ENCODE peak calls at places on chromosomes 16 and 17, in four cellular contexts. One of them, this sample, is unnamed.

GRCh38 chr17:6023452-6023851 is 46.7 kb upstream of the WSCD1 start:
- DNase-seq in GM12878: no peak
- DNase-seq in K562: no peak
- DNase-seq in A549: no peak
- DNase-seq in this sample: no peak

GRCh38 chr16:84323626-84324025 is 28.9 kb downstream of the WFDC1 start:
- DNase-seq in K562: no peak
- DNase-seq in A549: no peak
- DNase-seq in GM12878: no peak
- DNase-seq in this sample: no peak

GRCh38 chr17:17342242-17342945 is 39.2 kb downstream of the NT5M start:
- DNase-seq in A549: no peak
- DNase-seq in K562: no peak
- DNase-seq in GM12878: no peak
- DNase-seq in this sample: no peak

GRCh38 chr17:4635823-4636375 is 5.6 kb downstream of the ALOX15 start:
- DNase-seq in A549: no peak
- DNase-seq in K562: no peak
- DNase-seq in GM12878: peak
- DNase-seq in this sample: no peak

GRCh38 chr16:88347656-88348376 is 34.9 kb upstream of the ZNF469 start:
- DNase-seq in A549: no peak
- DNase-seq in GM12878: no peak
- DNase-seq in K562: no peak
- DNase-seq in this sample: no peak

GRCh38 chr17:8946476-8946875 is 19.0 kb downstream of the PIK3R5 start:
- DNase-seq in A549: no peak
- DNase-seq in GM12878: no peak
- DNase-seq in K562: no peak
- DNase-seq in this sample: peak

GRCh38 chr16:84080378-84080777 is 36.4 kb downstream of the MBTPS1 start:
- DNase-seq in A549: no peak
- DNase-seq in GM12878: no peak
- DNase-seq in K562: no peak
- DNase-seq in this sample: no peak

GRCh38 chr17:6823011-6823442 is 8.5 kb downstream of the TEKT1 start:
- DNase-seq in K562: no peak
- DNase-seq in A549: peak
- DNase-seq in GM12878: no peak
- DNase-seq in this sample: peak

GRCh38 chr17:11736613-11737289 is 138.5 kb downstream of the DNAH9 start:
- DNase-seq in K562: peak
- DNase-seq in GM12878: no peak
- DNase-seq in A549: no peak
- DNase-seq in this sample: no peak

GRCh38 chr16:88337538-88337937 is 45.2 kb upstream of the ZNF469 start:
- DNase-seq in GM12878: no peak
- DNase-seq in A549: no peak
- DNase-seq in K562: no peak
- DNase-seq in this sample: no peak

DNA sequence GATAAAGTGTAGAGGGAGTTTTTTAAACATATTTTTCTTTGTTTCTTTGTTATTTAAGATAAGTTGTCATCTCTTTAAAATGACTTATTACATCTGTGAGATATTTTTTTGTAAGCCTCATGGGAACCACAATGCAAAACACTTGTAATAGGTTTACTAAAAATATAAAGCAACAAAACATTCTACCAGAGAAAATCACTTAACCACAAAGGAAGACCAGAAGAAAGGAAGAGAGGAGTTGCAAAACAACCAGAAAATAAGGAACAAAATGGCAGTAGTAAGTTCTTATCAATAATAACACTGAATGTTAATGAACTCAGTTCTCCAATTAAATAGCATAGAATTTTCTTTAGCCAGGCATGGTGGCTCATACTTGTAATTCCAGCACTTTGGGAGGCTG is 22.9 kb downstream of the DHRS7B start:
- DNase-seq in A549: no peak
- DNase-seq in GM12878: no peak
- DNase-seq in K562: no peak
- DNase-seq in this sample: no peak
- TF ChIP-seq ELK1 in A549: no peak
- TF ChIP-seq ELK1 in GM12878: no peak
- TF ChIP-seq ELK1 in K562: no peak
- TF ChIP-seq ELK1 in this sample: no peak

GRCh38 chr17:78716814-78717393 is 65.2 kb downstream of the CYTH1 start:
- DNase-seq in A549: peak
- DNase-seq in K562: no peak
- DNase-seq in GM12878: no peak
- DNase-seq in this sample: peak

GRCh38 chr17:78718575-78719209 is 63.4 kb downstream of the CYTH1 start:
- DNase-seq in GM12878: no peak
- DNase-seq in K562: no peak
- DNase-seq in A549: no peak
- DNase-seq in this sample: no peak

GRCh38 chr17:78715876-78716275 is 66.2 kb downstream of the CYTH1 start:
- DNase-seq in K562: no peak
- DNase-seq in GM12878: no peak
- DNase-seq in A549: no peak
- DNase-seq in this sample: no peak

GRCh38 chr17:78716292-78716691 is 65.8 kb downstream of the CYTH1 start:
- DNase-seq in A549: no peak
- DNase-seq in K562: no peak
- DNase-seq in GM12878: no peak
- DNase-seq in this sample: no peak

GRCh38 chr17:78717431-78717980 is 64.6 kb downstream of the CYTH1 start:
- DNase-seq in K562: no peak
- DNase-seq in A549: peak
- DNase-seq in GM12878: no peak
- DNase-seq in this sample: peak
- TF ChIP-seq ELK1 in K562: no peak
- TF ChIP-seq ELK1 in A549: no peak
- TF ChIP-seq ELK1 in GM12878: no peak
- TF ChIP-seq ELK1 in this sample: no peak

DNA sequence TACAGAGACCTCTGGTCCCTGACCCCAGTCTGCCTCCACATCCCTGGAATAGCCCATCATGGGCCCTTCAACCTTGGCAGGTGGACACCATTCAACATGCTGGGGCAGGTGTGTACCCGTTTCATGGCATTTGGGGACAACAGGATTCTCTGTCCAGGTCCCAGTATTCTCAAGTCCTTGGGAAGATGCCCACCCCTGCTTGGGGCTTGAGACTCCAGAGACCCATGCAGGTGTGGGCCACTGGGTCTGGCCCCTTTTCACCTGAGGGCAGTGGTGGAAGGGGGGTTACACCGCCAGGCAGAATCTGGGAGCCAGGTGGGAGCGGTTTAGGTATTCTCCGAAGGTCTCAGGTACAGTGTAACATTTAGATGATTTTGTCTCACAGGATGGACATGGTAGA is 37.1 kb upstream of the KSR1 start:
- DNase-seq in GM12878: no peak
- DNase-seq in K562: no peak
- DNase-seq in A549: no peak
- DNase-seq in this sample: no peak
- TF ChIP-seq ELK1 in GM12878: no peak
- TF ChIP-seq ELK1 in K562: no peak
- TF ChIP-seq ELK1 in A549: no peak
- TF ChIP-seq ELK1 in this sample: no peak

DNA sequence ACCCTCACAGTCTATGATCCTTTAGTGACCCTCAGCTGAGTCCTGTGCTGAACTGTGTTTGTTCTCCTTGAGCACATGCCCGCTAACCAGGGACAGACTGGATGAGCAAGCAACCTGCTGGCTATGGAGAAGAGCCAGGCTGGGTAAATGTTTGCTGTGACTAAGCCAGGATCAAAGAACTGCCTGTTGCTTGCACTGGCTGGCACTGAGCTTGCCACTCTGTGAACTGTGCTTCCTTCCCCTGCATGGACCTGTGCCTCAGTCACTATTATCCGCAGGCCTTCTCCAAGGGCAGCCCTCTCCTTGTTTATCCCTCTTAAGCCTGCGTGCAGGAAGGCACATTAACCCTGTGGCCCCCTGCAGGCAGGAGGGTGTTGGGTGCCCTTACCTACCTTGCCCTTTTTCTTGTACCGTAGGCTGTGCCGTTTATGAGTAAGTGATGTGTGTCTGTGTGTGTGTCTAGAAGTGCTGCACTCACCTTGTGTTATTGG is 7.4 kb downstream of the PNPO start:
- DNase-seq in K562: no peak
- DNase-seq in A549: peak
- DNase-seq in GM12878: no peak
- DNase-seq in this sample: no peak
- TF ChIP-seq ELK1 in K562: no peak
- TF ChIP-seq ELK1 in A549: no peak
- TF ChIP-seq ELK1 in GM12878: no peak
- TF ChIP-seq ELK1 in this sample: no peak

DNA sequence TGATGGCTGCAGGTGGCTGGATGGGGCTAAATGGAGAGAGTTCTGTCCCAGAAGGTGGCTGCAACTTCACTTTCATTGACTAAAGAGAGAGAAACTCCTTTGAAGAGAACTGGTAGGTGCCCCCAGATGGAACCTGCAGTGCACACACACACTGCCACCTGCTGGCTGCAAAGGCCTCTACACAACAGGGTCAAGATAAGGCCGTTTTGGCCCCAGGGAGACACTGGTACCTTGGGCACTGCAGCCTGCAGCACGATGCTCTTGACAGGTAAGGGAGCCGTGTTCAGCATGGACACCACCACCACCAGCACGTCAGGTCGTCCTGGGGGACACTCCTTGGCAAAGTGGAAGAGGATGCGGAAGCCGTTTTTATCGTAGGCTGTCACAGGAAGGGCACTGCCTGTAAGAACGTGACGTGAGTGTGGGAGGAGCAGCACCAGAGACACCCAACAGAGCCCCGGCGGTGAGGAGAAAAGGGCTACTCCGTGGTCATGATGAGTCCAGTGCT is 22.7 kb downstream of the GGA3 start:
- DNase-seq in A549: peak
- DNase-seq in GM12878: no peak
- DNase-seq in K562: peak
- DNase-seq in this sample: peak
- TF ChIP-seq ELK1 in A549: no peak
- TF ChIP-seq ELK1 in GM12878: no peak
- TF ChIP-seq ELK1 in K562: no peak
- TF ChIP-seq ELK1 in this sample: no peak

DNA sequence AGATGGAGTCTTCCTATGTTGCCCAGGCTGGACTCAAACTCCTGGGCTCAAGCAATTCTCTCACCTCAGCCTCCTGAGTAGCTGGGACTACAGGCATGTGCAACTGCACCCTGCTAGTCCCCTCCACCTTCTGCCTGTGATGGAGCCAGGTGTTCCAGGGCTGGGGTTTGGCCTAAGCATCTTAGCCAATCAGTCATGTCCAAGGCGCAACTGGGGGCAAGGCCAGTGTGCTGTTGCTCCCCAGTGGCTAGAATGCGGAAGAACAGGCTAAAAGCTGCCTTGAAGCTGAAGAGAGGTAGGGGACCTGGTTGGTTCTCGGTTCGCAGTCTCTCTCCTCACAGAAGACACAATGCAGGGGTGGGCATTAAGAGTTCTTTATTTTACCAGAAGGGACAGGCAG is 18.6 kb downstream of the FLOT2 start:
- DNase-seq in GM12878: no peak
- DNase-seq in K562: peak
- DNase-seq in A549: peak
- DNase-seq in this sample: peak
- TF ChIP-seq ELK1 in GM12878: no peak
- TF ChIP-seq ELK1 in K562: no peak
- TF ChIP-seq ELK1 in A549: no peak
- TF ChIP-seq ELK1 in this sample: no peak

GRCh38 chr16:4319454-4319853 is 3.6 kb downstream of the GLIS2 start:
- DNase-seq in GM12878: no peak
- DNase-seq in K562: no peak
- DNase-seq in A549: no peak
- DNase-seq in this sample: no peak

GRCh38 chr16:4322121-4323035 is 6.5 kb downstream of the GLIS2 start:
- DNase-seq in A549: no peak
- DNase-seq in GM12878: no peak
- DNase-seq in K562: no peak
- DNase-seq in this sample: no peak

GRCh38 chr16:4320030-4320429 is 4.2 kb downstream of the GLIS2 start:
- DNase-seq in GM12878: no peak
- DNase-seq in K562: no peak
- DNase-seq in A549: no peak
- DNase-seq in this sample: no peak

GRCh38 chr16:4321286-4322120 is 5.6 kb downstream of the GLIS2 start:
- DNase-seq in K562: no peak
- DNase-seq in GM12878: no peak
- DNase-seq in A549: no peak
- DNase-seq in this sample: no peak

GRCh38 chr16:4320571-4321137 is 4.8 kb downstream of the GLIS2 start:
- DNase-seq in GM12878: no peak
- DNase-seq in A549: no peak
- DNase-seq in K562: no peak
- DNase-seq in this sample: no peak
- TF ChIP-seq ELK1 in GM12878: no peak
- TF ChIP-seq ELK1 in A549: no peak
- TF ChIP-seq ELK1 in K562: no peak
- TF ChIP-seq ELK1 in this sample: no peak

GRCh38 chr16:25693621-25694020 is 1.9 kb downstream of the HS3ST4 start:
- DNase-seq in K562: no peak
- DNase-seq in A549: no peak
- DNase-seq in GM12878: no peak
- DNase-seq in this sample: no peak

GRCh38 chr16:25690563-25691143 is 1.1 kb upstream of the HS3ST4 start:
- DNase-seq in K562: no peak
- DNase-seq in GM12878: no peak
- DNase-seq in A549: no peak
- DNase-seq in this sample: no peak

GRCh38 chr16:25691519-25692091 is at the start of gene HS3ST4:
- DNase-seq in K562: no peak
- DNase-seq in A549: no peak
- DNase-seq in GM12878: no peak
- DNase-seq in this sample: no peak

GRCh38 chr16:25692734-25693508 is 1.2 kb downstream of the HS3ST4 start:
- DNase-seq in K562: no peak
- DNase-seq in GM12878: no peak
- DNase-seq in A549: no peak
- DNase-seq in this sample: no peak

GRCh38 chr16:25692307-25692706 is 548 bp downstream of the HS3ST4 start:
- DNase-seq in A549: no peak
- DNase-seq in GM12878: no peak
- DNase-seq in K562: no peak
- DNase-seq in this sample: no peak
- TF ChIP-seq ELK1 in A549: no peak
- TF ChIP-seq ELK1 in GM12878: no peak
- TF ChIP-seq ELK1 in K562: no peak
- TF ChIP-seq ELK1 in this sample: no peak

This sample was measured in IMR-90.